ENCODE peak calls at places on chromosome 1, in eight cellular contexts. R is non-pigmented ciliary epithelial cell, E is hepatic stellate cell, K is adrenal gland, G is COR-L47, A is NCI-H1092 treated with DMSO at 0.1 percent for 48 hours, V is NCI-H345, Q is GM10248. Z is an unnamed sample.

GRCh38 chr1:29416825-29417557 is 180.7 kb downstream of the PTPRU start:
- DNase-seq in Q (no peak), G (no peak), K (no peak), V (no peak), A (no peak), R (no peak), E (no peak), Z (no peak)

GRCh38 chr1:100710881-100711660 is 8.5 kb upstream of the VCAM1 start:
- DNase-seq in Q (no peak), R (no peak), E (no peak), A (no peak), K (no peak), G (no peak), V (no peak), Z (no peak)

GRCh38 chr1:6614953-6615785 is 1.6 kb downstream of the PHF13 start:
- DNase-seq in A (no peak), E (peak), G (no peak), K (peak), R (no peak), V (no peak), Q (no peak), Z (no peak)

GRCh38 chr1:240027059-240027462 is 64.6 kb upstream of the FMN2 start:
- DNase-seq in V (peak), K (peak), G (peak), Q (peak), E (peak), A (peak), R (no peak), Z (peak)

GRCh38 chr1:26993237-26994019 is at the start of gene TRNP1:
- DNase-seq in K (peak), V (peak), R (no peak), A (peak), E (peak), G (peak), Q (peak), Z (peak)

GRCh38 chr1:119903443-119903835 is 7.1 kb upstream of the ADAM30 start:
- DNase-seq in Q (no peak), K (no peak), V (no peak), G (no peak), A (no peak), R (no peak), E (no peak), Z (no peak)

GRCh38 chr1:228515200-228515834 is 28.1 kb downstream of the RNF187 start:
- DNase-seq in Q (peak), R (peak), G (peak), E (peak), A (peak), V (no peak), K (no peak), Z (peak)

GRCh38 chr1:106080608-106081325 is 975.7 kb upstream of the PRMT6 start:
- DNase-seq in K (no peak), G (no peak), E (no peak), Q (no peak), V (no peak), A (no peak), R (no peak), Z (no peak)

Z was measured in DMS79 treated with DMSO at 0.1 percent for 48 hours.